ENCODE peak calls at places on chromosome 7, in six cellular contexts. B is fibroblast of lung, Z is SK-N-SH, Y is GM23248, U is astrocyte, G is mammary epithelial cell. C is an unnamed sample.

GRCh38 chr7:79272066-79272669 is 181.3 kb downstream of the MAGI2 start:
- DNase-seq in B (peak; percentile 34), Z (peak; percentile 41), Y (peak; percentile 70), U (peak; percentile 26), G (no peak), C (no peak)

GRCh38 chr7:50657341-50657873 is 92.2 kb upstream of the DDC start:
- DNase-seq in B (no peak), Z (no peak), Y (peak; percentile 76), U (no peak), G (no peak), C (peak; percentile 18)

GRCh38 chr7:155999631-156000489 is 187.6 kb upstream of the SHH start:
- DNase-seq in B (no peak), Z (no peak), Y (no peak), U (no peak), G (no peak), C (peak; percentile 22)

GRCh38 chr7:24982917-24983316 is 2.9 kb upstream of the OSBPL3 start:
- DNase-seq in B (no peak), Z (no peak), Y (peak; percentile 35), U (no peak), G (no peak), C (peak; percentile 60)

GRCh38 chr7:28107960-28108359 is 72.6 kb downstream of the JAZF1 start:
- DNase-seq in B (peak; percentile 37), Z (no peak), Y (peak; percentile 67), U (peak; percentile 26), G (peak; percentile 46), C (no peak)

GRCh38 chr7:101418694-101419093 is 56.0 kb downstream of the COL26A1 start:
- DNase-seq in B (no peak), Z (no peak), Y (no peak), U (no peak), G (no peak), C (no peak)

GRCh38 chr7:28037220-28038010 is 143.2 kb downstream of the JAZF1 start:
- DNase-seq in B (peak; percentile 98), Z (no peak), Y (peak; percentile 97), U (peak; percentile 97), G (peak; percentile 96), C (no peak)

GRCh38 chr7:47596502-47597202 is 14.7 kb upstream of the TNS3 start:
- DNase-seq in B (no peak), Z (no peak), Y (peak; percentile 49), U (no peak), G (no peak), C (no peak)

GRCh38 chr7:37705976-37706375 is 22.4 kb downstream of the GPR141 start:
- DNase-seq in B (no peak), Z (no peak), Y (no peak), U (no peak), G (no peak), C (no peak)

GRCh38 chr7:1853619-1854520 is 183.8 kb downstream of the ELFN1 start:
- DNase-seq in B (no peak), Z (no peak), Y (no peak), U (no peak), G (no peak), C (peak; percentile 46)

GRCh38 chr7:95335093-95335492 is 10.8 kb upstream of the PON1 start:
- DNase-seq in B (peak; percentile 93), Z (no peak), Y (peak; percentile 82), U (peak; percentile 92), G (peak; percentile 76), C (no peak)

GRCh38 chr7:31883761-31884164 is 186.4 kb downstream of the PDE1C start:
- DNase-seq in B (peak; percentile 83), Z (no peak), Y (peak; percentile 88), U (peak; percentile 78), G (peak; percentile 91), C (no peak)

GRCh38 chr7:101650579-101651081 is 21.5 kb upstream of the MYL10 start:
- DNase-seq in B (no peak), Z (no peak), Y (peak; percentile 22), U (no peak), G (no peak), C (no peak)

GRCh38 chr7:27148031-27148775 is 629 bp upstream of the HOXA6 start:
- DNase-seq in B (no peak), Z (peak; percentile 36), Y (peak; percentile 65), U (no peak), G (peak; percentile 67), C (peak; percentile 65)

GRCh38 chr7:4245866-4246470 is 436.1 kb upstream of the FOXK1 start:
- DNase-seq in B (no peak), Z (no peak), Y (no peak), U (no peak), G (peak; percentile 45), C (no peak)

DNA sequence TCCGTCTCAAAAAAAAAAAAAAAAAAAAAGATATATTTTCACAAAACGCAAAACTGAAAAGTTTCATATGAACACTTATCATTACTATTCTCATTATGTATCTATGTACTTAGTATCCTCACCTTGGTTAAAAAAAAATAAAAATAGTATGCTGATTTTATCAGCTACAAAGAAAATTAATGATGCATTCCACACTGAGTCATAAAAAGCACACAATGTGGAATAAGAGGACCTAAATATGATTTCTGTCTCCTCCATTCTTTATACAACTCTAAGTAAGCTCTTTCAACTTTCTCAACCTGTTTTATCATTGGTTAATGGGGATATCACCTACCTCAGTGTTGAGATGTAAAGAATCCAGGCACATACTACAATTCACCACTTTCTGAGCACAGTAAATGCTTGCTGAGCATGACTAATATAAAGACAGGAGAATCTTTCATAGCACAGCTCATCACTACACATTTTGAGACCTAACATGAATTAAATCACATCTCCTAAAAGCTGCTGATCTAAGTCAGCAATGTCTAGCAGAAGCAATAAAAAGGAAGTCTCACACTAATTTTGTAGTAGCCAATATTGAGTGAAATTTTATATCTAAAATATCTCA is 2.7 kb downstream of the SNX13 start:
- DNase-seq in B (peak; percentile 27), Z (no peak), Y (peak; percentile 61), U (peak; percentile 12), G (peak; percentile 26), C (no peak)
- H3K4me1 ChIP-seq in B (no peaks in the 10 kb centered on the region), Z (peaks cover 12% of the 10 kb centered on the region), Y (peaks cover 19% of the 10 kb centered on the region), U (peaks cover 7% of the 10 kb centered on the region), G (peaks cover 8% of the 10 kb centered on the region), C (peaks cover 5% of the 10 kb centered on the region)

DNA sequence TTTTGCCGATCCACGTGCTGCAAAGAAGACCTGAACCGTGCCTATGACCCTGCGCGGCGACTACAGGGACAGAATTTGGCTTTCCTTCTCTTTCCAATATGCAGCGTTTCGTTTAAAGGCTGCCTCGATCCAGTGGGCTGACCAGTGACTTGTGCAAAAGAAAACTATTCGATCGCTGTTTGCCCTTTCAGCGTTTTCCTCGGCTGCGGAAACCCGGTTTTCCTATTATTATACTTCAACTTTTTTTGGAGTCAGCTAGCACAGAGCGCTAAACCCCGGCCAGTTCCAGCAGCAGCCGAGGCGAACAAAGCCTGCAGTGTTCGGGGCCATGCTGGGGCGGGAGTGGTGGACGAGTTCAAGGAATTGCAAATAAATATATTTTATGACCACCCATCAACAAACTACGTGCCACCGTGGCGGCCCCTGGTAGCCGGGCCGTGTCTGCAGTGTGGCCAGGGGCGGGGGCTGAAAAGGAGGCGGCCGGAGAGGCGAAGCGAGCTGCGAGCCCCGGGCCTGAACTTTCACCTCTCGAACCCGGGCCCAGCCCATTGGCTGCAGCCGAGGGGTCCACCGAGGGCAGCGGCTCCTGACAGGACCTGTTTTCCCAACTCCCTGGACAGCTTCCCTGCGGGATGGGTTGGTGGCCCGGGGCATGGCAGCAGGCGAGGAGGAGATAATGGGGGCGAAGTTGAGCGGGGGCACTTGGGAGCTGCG is 164.3 kb upstream of the PPP1R3A start:
- DNase-seq in B (peak; percentile 13), Z (peak; percentile 37), Y (peak; percentile 54), U (no peak), G (no peak), C (peak; percentile 84)
- H3K9ac ChIP-seq in B (no peak overlapping the region), Z (no peak overlapping the region), Y (peak overlapping the region; percentile 12), U (peak overlapping the region; percentile 57), G (no peak overlapping the region), C (peak overlapping the region; percentile 1)

GRCh38 chr7:256461-256940 is 33.5 kb upstream of the FOXL3 start:
- DNase-seq in B (no peak), Z (no peak), Y (no peak), U (no peak), G (no peak), C (no peak)
- H3K36me3 ChIP-seq in B (peaks cover 53% of the 10 kb centered on the region), Z (no peaks in the 10 kb centered on the region), Y (peaks cover 28% of the 10 kb centered on the region), U (peaks cover 2% of the 10 kb centered on the region), G (peaks cover 17% of the 10 kb centered on the region), C (peaks cover 6% of the 10 kb centered on the region)

GRCh38 chr7:140314571-140315480 is 83.5 kb downstream of the SLC37A3 start:
- DNase-seq in B (peak; percentile 22), Z (no peak), Y (peak; percentile 70), U (no peak), G (peak; percentile 33), C (no peak)
- H3K4me1 ChIP-seq in B (peaks cover 4% of the 10 kb centered on the region), Z (no peaks in the 10 kb centered on the region), Y (peaks cover 31% of the 10 kb centered on the region), U (peaks cover 13% of the 10 kb centered on the region), G (peaks cover 25% of the 10 kb centered on the region), C (no peaks in the 10 kb centered on the region)

DNA sequence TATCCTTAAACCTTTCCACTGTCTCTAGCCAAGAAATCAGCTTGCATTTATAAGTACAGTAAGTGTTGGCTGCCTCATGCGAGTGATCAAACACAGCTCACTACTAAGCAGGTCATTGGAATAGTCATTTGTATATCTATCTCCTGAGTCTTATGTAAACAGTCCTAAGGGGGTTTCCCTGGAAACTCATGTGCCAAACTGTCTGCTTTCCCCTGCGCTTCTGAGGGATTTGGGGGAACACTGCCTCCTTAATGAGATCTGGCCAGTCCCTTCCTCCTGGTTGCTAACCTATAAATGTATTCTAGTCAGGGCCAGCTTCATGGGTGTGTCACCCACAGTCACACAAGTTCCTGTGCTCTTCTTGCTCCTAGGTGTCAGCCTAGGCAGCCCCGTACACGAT is 133.1 kb downstream of the CD36 start:
- DNase-seq in B (peak; percentile 70), Z (peak; percentile 39), Y (no peak), U (peak; percentile 60), G (no peak), C (no peak)
- H3K9ac ChIP-seq in B (no peak overlapping the region), Z (no peak overlapping the region), Y (no peak overlapping the region), U (no peak overlapping the region), G (no peak overlapping the region), C (no peak overlapping the region)

GRCh38 chr7:107914834-107915233 is 23.9 kb downstream of the DLD start:
- DNase-seq in B (no peak), Z (no peak), Y (no peak), U (no peak), G (no peak), C (no peak)
- H3K36me3 ChIP-seq in B (peaks cover 4% of the 10 kb centered on the region), Z (peaks cover 79% of the 10 kb centered on the region), Y (peaks cover 63% of the 10 kb centered on the region), U (peaks cover 27% of the 10 kb centered on the region), G (peaks cover 39% of the 10 kb centered on the region), C (peaks cover 86% of the 10 kb centered on the region)

C was measured in endodermal cell.